ENCODE peak calls at places on chromosome 2, in nine cellular contexts. K is COLO829; J is NCI-H1105 treated with DMSO at 0.1 percent for 48 hours; R is stimulated activated CD4-positive, alpha-beta T cell treated with anti-CD3 and anti-CD28 coated beads, Interleukin-12 subunit alpha, Interleukin-12 subunit beta, amount 100 ng/mL, for 4 hours; G is effector memory CD4-positive, alpha-beta T cell; T is HFFc6; U is 8988T; E is activated CD8-positive, alpha-beta memory T cell treated with anti-CD3 and anti-CD28 coated beads for 4 hours; A is iris pigment epithelial cell. W is an unnamed sample.

GRCh38 chr2:34447097-34447496 is 848.0 kb upstream of the FAM98A start:
- DNase-seq in K (no peak), J (no peak), R (no peak), G (no peak), T (no peak), U (no peak), E (no peak), A (no peak), W (no peak)

GRCh38 chr2:199147216-199147615 is 310.5 kb downstream of the SATB2 start:
- DNase-seq in K (no peak), J (no peak), R (no peak), G (no peak), T (no peak), U (no peak), E (no peak), A (no peak), W (no peak)

GRCh38 chr2:42116195-42117181 is 52.7 kb upstream of the EML4 start:
- DNase-seq in K (no peak), J (no peak), R (no peak), G (no peak), T (peak), U (no peak), E (no peak), A (peak), W (no peak)

GRCh38 chr2:66772618-66773017 is 337.7 kb downstream of the MEIS1 start:
- DNase-seq in K (no peak), J (no peak), R (no peak), G (no peak), T (no peak), U (no peak), E (no peak), A (no peak), W (peak)

GRCh38 chr2:205496370-205496769 is 185.9 kb upstream of the NRP2 start:
- DNase-seq in K (no peak), J (no peak), R (no peak), G (no peak), T (no peak), U (no peak), E (no peak), A (no peak), W (no peak)

GRCh38 chr2:27227501-27227900 is 10.3 kb downstream of the CAD start:
- DNase-seq in K (no peak), J (no peak), R (no peak), G (no peak), T (no peak), U (no peak), E (no peak), A (no peak), W (no peak)

GRCh38 chr2:199199797-199200196 is 257.9 kb downstream of the SATB2 start:
- DNase-seq in K (no peak), J (no peak), R (no peak), G (no peak), T (no peak), U (no peak), E (no peak), A (no peak), W (no peak)

GRCh38 chr2:3634631-3635091 is 23.3 kb upstream of the ALLC start:
- DNase-seq in K (no peak), J (no peak), R (no peak), G (no peak), T (no peak), U (no peak), E (no peak), A (no peak), W (no peak)

GRCh38 chr2:160522951-160523700 is 29.5 kb upstream of the RBMS1 start:
- DNase-seq in K (no peak), J (no peak), R (no peak), G (no peak), T (peak), U (no peak), E (no peak), A (peak), W (no peak)

W was measured in SK-MEL-5.